ENCODE peak calls at places on chromosomes 5 and 9, in ten cellular contexts. U is OCI-LY7, Q is hepatocyte, N is heart right ventricle, R is Peyer's patch, D is IMR-90, I is GM23338, B is suprapubic skin, V is colonic mucosa, M is stomach. E is an unnamed sample. For H3K4me1, the result is how much of the 10 kb centered on the place peaks cover.

GRCh38 chr5:172149073-172149472 is 39.0 kb downstream of the STK10 start:
- DNase-seq in U (no peak), Q (no peak), N (no peak), R (no peak), D (peak), I (no peak), B (no peak), V (no peak), M (no peak), E (no peak)

GRCh38 chr9:127809002-127809561 is 6.4 kb downstream of the FPGS start:
- DNase-seq in U (no peak), Q (no peak), N (no peak), R (no peak), D (no peak), I (no peak), B (no peak), V (no peak), M (no peak), E (no peak)

GRCh38 chr9:99177576-99178365 is 44.0 kb downstream of the ALG2 start:
- DNase-seq in U (no peak), Q (no peak), N (no peak), R (no peak), D (no peak), I (no peak), B (no peak), V (no peak), M (no peak), E (no peak)

GRCh38 chr5:53714324-53715010 is 154.0 kb downstream of the NDUFS4 start:
- DNase-seq in U (no peak), Q (no peak), N (no peak), R (no peak), D (no peak), I (no peak), B (no peak), V (no peak), M (no peak), E (no peak)

GRCh38 chr9:86766912-86767311 is 180.4 kb downstream of the GAS1 start:
- DNase-seq in U (no peak), Q (no peak), N (no peak), R (no peak), D (peak), I (no peak), B (no peak), V (no peak), M (no peak), E (peak)

GRCh38 chr5:174972291-174972690 is 247.9 kb downstream of the MSX2 start:
- DNase-seq in U (no peak), Q (peak), N (no peak), R (no peak), D (no peak), I (peak), B (no peak), V (no peak), M (peak), E (no peak)

GRCh38 chr9:1051286-1052118 is 1.3 kb downstream of the DMRT2 start:
- DNase-seq in U (peak), Q (peak), N (peak), R (no peak), D (no peak), I (peak), B (peak), V (peak), M (peak), E (peak)

GRCh38 chr9:118630931-118631595 is 738.2 kb downstream of the BRINP1 start:
- DNase-seq in U (no peak), Q (no peak), N (no peak), R (no peak), D (no peak), I (no peak), B (no peak), V (no peak), M (no peak), E (no peak)

GRCh38 chr5:82174128-82174918 is 103.8 kb downstream of the RPS23 start:
- DNase-seq in U (peak), Q (peak), N (peak), R (peak), D (peak), I (peak), B (no peak), V (peak), M (peak), E (peak)

GRCh38 chr9:94140791-94141790 is 56.8 kb downstream of the PTPDC1 start:
- DNase-seq in U (no peak), Q (no peak), N (no peak), R (no peak), D (no peak), I (no peak), B (no peak), V (no peak), M (no peak), E (no peak)

GRCh38 chr9:120583958-120584369 is 4.0 kb upstream of the CDK5RAP2 start:
- DNase-seq in U (peak), Q (peak), N (no peak), R (peak), D (peak), I (peak), B (no peak), V (peak), M (peak), E (no peak)

GRCh38 chr9:78566948-78567675 is 270.2 kb downstream of the PSAT1 start:
- DNase-seq in U (no peak), Q (no peak), N (no peak), R (no peak), D (peak), I (no peak), B (no peak), V (no peak), M (no peak), E (no peak)

GRCh38 chr5:82590112-82590511 is 312.0 kb upstream of the RPS23 start:
- DNase-seq in U (no peak), Q (no peak), N (no peak), R (no peak), D (no peak), I (no peak), B (no peak), V (no peak), M (no peak), E (no peak)

GRCh38 chr9:70049672-70050271 is 6.1 kb downstream of the MAMDC2 start:
- DNase-seq in U (no peak), Q (peak), N (peak), R (no peak), D (peak), I (no peak), B (peak), V (peak), M (peak), E (no peak)

GRCh38 chr5:83955916-83956315 is 235.3 kb upstream of the HAPLN1 start:
- DNase-seq in U (no peak), Q (no peak), N (no peak), R (no peak), D (peak), I (no peak), B (no peak), V (no peak), M (no peak), E (no peak)

GRCh38 chr9:16032799-16033198 is 480.0 kb downstream of the CCDC171 start:
- DNase-seq in U (no peak), Q (no peak), N (no peak), R (no peak), D (peak), I (peak), B (no peak), V (no peak), M (no peak), E (no peak)

GRCh38 chr5:138873096-138873885 is 1.8 kb downstream of the LRRTM2 start:
- DNase-seq in U (no peak), Q (no peak), N (no peak), R (no peak), D (no peak), I (no peak), B (no peak), V (no peak), M (no peak), E (no peak)

GRCh38 chr5:132498152-132498551 is 7.6 kb upstream of the IRF1 start:
- DNase-seq in U (no peak), Q (peak), N (peak), R (no peak), D (peak), I (no peak), B (peak), V (peak), M (peak), E (peak)

GRCh38 chr5:78527054-78527884 is 121.3 kb downstream of the LHFPL2 start:
- DNase-seq in U (no peak), Q (peak), N (no peak), R (no peak), D (peak), I (peak), B (peak), V (peak), M (no peak), E (peak)

GRCh38 chr9:107750741-107751521 is 261.4 kb upstream of the KLF4 start:
- DNase-seq in U (no peak), Q (peak), N (peak), R (peak), D (peak), I (no peak), B (peak), V (peak), M (peak), E (peak)

GRCh38 chr5:176723440-176723839 is 76.2 kb downstream of the TSPAN17 start:
- DNase-seq in U (no peak), Q (no peak), N (no peak), R (no peak), D (no peak), I (no peak), B (no peak), V (no peak), M (no peak), E (no peak)

GRCh38 chr9:136462664-136463063 is 20.2 kb downstream of the SEC16A start:
- DNase-seq in U (no peak), Q (no peak), N (no peak), R (no peak), D (no peak), I (no peak), B (no peak), V (no peak), M (no peak), E (no peak)
- H3K4me1 ChIP-seq in U (under half), Q (under half), N (under half), R (under half), D (under half), I (under half), B (under half), V (under half), M (under half), E (under half)

GRCh38 chr9:36999728-37000333 is 34.2 kb downstream of the PAX5 start:
- DNase-seq in U (peak), Q (no peak), N (no peak), R (no peak), D (no peak), I (peak), B (no peak), V (no peak), M (no peak), E (no peak)
- TF ChIP-seq CTCF in U (peak), Q (no peak), N (no peak), R (no peak), D (no peak), I (peak), B (no peak), V (no peak), M (no peak), E (no peak)

GRCh38 chr5:143557061-143557818 is 153.8 kb upstream of the NR3C1 start:
- DNase-seq in U (no peak), Q (no peak), N (no peak), R (no peak), D (peak), I (no peak), B (no peak), V (no peak), M (no peak), E (no peak)

GRCh38 chr5:143554918-143555477 is 151.5 kb upstream of the NR3C1 start:
- DNase-seq in U (no peak), Q (peak), N (no peak), R (no peak), D (peak), I (no peak), B (no peak), V (no peak), M (no peak), E (no peak)

GRCh38 chr5:143551765-143552164 is 148.3 kb upstream of the NR3C1 start:
- DNase-seq in U (no peak), Q (no peak), N (no peak), R (no peak), D (peak), I (no peak), B (no peak), V (no peak), M (no peak), E (no peak)

GRCh38 chr5:143552680-143553079 is 149.2 kb upstream of the NR3C1 start:
- DNase-seq in U (no peak), Q (no peak), N (no peak), R (no peak), D (no peak), I (no peak), B (no peak), V (no peak), M (no peak), E (no peak)

DNA sequence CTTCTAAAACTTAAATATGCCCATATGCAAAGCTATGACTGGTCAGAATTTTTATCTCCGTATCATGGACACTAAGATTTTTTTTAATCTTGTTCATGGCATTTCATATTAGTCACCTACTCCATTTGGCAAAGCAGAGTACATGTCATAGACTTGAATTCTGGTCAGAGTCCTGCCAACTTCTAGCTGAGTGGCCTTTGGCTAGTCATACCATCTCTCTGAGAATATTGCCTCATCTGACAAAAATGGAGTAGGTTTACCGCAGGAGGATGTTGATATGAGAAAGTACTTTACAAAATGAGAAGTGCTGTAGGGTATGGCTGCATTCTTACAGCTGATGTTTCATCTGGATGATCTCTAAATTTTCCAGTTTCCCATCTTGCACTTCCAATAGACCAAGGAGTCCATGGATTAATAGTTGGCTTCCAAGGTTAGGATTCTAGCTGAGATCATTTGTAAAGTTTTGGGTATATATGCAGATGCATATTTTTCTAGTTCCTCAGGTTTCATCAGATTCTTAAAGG is 150.8 kb upstream of the NR3C1 start:
- DNase-seq in U (no peak), Q (no peak), N (no peak), R (no peak), D (peak), I (no peak), B (no peak), V (no peak), M (no peak), E (no peak)
- H3K4me1 ChIP-seq in U (under half), Q (under half), N (under half), R (under half), D (under half), I (under half), B (under half), V (under half), M (under half), E (under half)

DNA sequence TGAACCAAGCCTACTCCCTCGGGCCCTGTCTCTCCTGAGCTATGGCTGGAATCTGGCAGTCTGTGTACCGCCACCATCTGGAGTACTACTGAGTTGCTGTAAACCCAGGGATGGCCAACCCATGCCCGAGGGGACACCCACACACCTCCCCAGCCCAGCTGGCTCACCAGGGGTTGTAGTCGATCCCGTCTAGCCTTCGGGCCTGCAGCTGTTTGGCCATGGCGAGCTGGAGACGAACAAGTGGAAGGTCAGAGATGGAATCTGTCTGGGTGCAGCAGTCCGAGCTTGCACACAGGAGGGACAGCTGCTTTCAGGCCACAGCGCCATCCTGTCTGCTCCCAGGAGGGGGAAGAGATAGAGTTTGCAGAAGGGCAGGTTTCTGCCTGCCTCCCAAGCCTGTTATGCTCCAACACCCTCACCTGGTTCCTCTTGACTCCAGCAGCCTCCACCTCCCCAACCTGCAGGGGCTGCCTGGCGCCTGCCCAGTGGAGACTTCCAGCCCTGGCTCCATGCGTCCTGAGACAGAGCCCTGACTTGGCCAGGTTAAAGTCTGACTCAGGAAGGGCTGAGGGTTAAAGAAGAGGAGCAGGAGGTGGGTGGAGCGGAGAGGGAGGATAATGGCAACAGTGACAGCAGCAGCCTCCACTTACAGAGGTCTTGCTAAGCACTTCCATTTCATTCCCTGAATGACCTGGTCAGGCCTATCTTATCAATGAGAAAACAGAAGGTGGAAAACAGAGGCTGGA is 15.8 kb upstream of the SPOUT1 start:
- DNase-seq in U (no peak), Q (peak), N (no peak), R (no peak), D (no peak), I (peak), B (no peak), V (no peak), M (no peak), E (no peak)
- TF ChIP-seq CTCF in U (peak), Q (no peak), N (no peak), R (no peak), D (peak), I (peak), B (no peak), V (no peak), M (no peak), E (no peak)

GRCh38 chr9:113480612-113481011 is 17.1 kb downstream of the RGS3 start:
- DNase-seq in U (no peak), Q (no peak), N (no peak), R (no peak), D (no peak), I (no peak), B (no peak), V (no peak), M (no peak), E (no peak)
- H3K4me1 ChIP-seq in U (under half), Q (under half), N (under half), R (under half), D (under half), I (under half), B (under half), V (under half), M (half or more), E (under half)

GRCh38 chr5:161966544-161966943 is 101.0 kb upstream of the GABRG2 start:
- DNase-seq in U (peak), Q (peak), N (no peak), R (no peak), D (no peak), I (peak), B (no peak), V (no peak), M (no peak), E (no peak)
- TF ChIP-seq CTCF in U (peak), Q (peak), N (peak), R (no peak), D (no peak), I (peak), B (no peak), V (no peak), M (no peak), E (no peak)

GRCh38 chr5:88825782-88826110 is 57.2 kb downstream of the MEF2C start:
- DNase-seq in U (no peak), Q (peak), N (no peak), R (no peak), D (peak), I (no peak), B (no peak), V (no peak), M (no peak), E (no peak)
- H3K4me1 ChIP-seq in U (half or more), Q (under half), N (half or more), R (under half), D (under half), I (under half), B (under half), V (under half), M (under half), E (under half)

DNA sequence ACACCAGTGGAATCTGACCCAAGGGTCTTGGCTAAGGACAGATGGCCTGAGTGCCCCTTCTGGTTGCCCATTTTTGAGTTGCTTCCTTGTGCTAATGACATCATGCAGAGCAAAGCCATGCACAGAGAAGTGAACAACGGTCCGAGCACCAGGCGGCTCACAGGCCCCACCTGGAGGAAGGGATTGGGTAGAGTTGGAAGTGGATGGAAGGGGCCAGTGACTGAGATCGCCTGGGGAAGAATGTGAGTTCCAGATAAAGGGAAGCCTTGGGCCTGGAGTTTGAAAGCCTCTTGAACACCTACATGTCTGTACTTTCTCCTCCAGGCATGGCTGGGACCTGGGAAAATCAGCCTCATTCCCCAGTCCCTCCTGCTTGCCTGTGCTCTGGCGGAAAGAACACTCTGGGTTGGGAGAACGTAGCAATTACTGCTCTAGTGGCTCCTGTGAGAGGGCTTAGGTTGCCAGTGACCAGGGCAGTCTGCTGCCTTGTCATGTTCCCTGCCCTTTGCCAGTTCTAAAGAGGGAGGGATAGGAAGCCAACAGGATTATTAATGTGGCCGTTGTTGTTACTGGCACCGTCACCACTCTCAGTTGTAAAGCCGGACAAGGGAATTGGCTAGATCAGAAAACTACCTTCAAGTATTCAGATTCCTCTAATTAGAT is 62.5 kb upstream of the PTPN3 start:
- DNase-seq in U (no peak), Q (peak), N (no peak), R (no peak), D (no peak), I (peak), B (no peak), V (no peak), M (no peak), E (no peak)
- TF ChIP-seq CTCF in U (no peak), Q (peak), N (peak), R (no peak), D (no peak), I (peak), B (no peak), V (no peak), M (no peak), E (no peak)

E was measured in pancreas.